ENCODE peak calls at places on chromosomes 12 and 14, in five cellular contexts. O is A549; P is stimulated activated naive CD8-positive, alpha-beta T cell treated with anti-CD3 and anti-CD28 coated beads, Interleukin-15, Interleukin-2, amounts not matched to agents 100 U/mL and 50 U/mL, for 24 hours; F is colonic mucosa; G is NCI-H748 treated with DMSO at 0.1 percent for 48 hours. W is an unnamed sample.
A peak's percentile ranks its signal among the peaks of the same experiment; 100 is the strongest.

GRCh38 chr12:47307680-47308399 is 228.1 kb upstream of the AMIGO2 start:
- DNase-seq in O (peak; percentile 49), P (peak; percentile 47), F (peak; percentile 36), G (peak; percentile 70), W (peak; percentile 61)

GRCh38 chr12:1496162-1496925 is 98.0 kb downstream of the FBXL14 start:
- DNase-seq in O (no peak), P (no peak), F (peak; percentile 66), G (no peak), W (no peak)

GRCh38 chr14:68181395-68182326 is 362.1 kb downstream of the RAD51B start:
- DNase-seq in O (no peak), P (no peak), F (no peak), G (no peak), W (no peak)

GRCh38 chr14:81565441-81566290 is 32.0 kb upstream of the SEL1L start:
- DNase-seq in O (peak; percentile 21), P (peak; percentile 11), F (no peak), G (peak; percentile 8), W (no peak)

GRCh38 chr14:29242755-29243340 is 476.3 kb downstream of the FOXG1 start:
- DNase-seq in O (no peak), P (no peak), F (no peak), G (peak; percentile 94), W (no peak)

GRCh38 chr12:66044731-66045130 is 85.8 kb downstream of the LLPH start:
- DNase-seq in O (no peak), P (no peak), F (no peak), G (no peak), W (no peak)

GRCh38 chr12:121578230-121579189 is 2.3 kb downstream of the KDM2B start:
- DNase-seq in O (no peak), P (peak; percentile 28), F (peak; percentile 40), G (no peak), W (peak; percentile 14)

GRCh38 chr12:28872654-28873268 is 276.3 kb upstream of the FAR2 start:
- DNase-seq in O (peak; percentile 48), P (peak; percentile 22), F (peak; percentile 42), G (peak; percentile 12), W (no peak)

GRCh38 chr12:120630139-120630895 is 10.1 kb upstream of the CABP1 start:
- DNase-seq in O (no peak), P (no peak), F (no peak), G (no peak), W (no peak)

GRCh38 chr14:52313903-52314481 is at the start of gene PTGER2:
- DNase-seq in O (peak; percentile 40), P (peak; percentile 88), F (peak; percentile 88), G (peak; percentile 11), W (peak; percentile 62)

GRCh38 chr12:129503802-129504201 is 400.0 kb downstream of the TMEM132D start:
- DNase-seq in O (no peak), P (no peak), F (no peak), G (no peak), W (no peak)

GRCh38 chr12:1527789-1528188 is 66.6 kb downstream of the FBXL14 start:
- DNase-seq in O (no peak), P (no peak), F (no peak), G (no peak), W (no peak)

GRCh38 chr12:13100882-13101769 is 2.3 kb downstream of the GSG1 start:
- DNase-seq in O (peak; percentile 83), P (peak; percentile 91), F (peak; percentile 92), G (peak; percentile 47), W (peak; percentile 98)

GRCh38 chr12:509494-509893 is 49.8 kb downstream of the B4GALNT3 start:
- DNase-seq in O (no peak), P (no peak), F (peak; percentile 64), G (no peak), W (no peak)

GRCh38 chr12:97308576-97309198 is 153.9 kb upstream of the RMST start:
- DNase-seq in O (peak; percentile 5), P (no peak), F (no peak), G (peak; percentile 49), W (peak; percentile 43)

GRCh38 chr12:1443421-1444141 is 150.8 kb downstream of the FBXL14 start:
- DNase-seq in O (no peak), P (no peak), F (no peak), G (no peak), W (no peak)

GRCh38 chr12:34289431-34290190 is 267.3 kb downstream of the ALG10 start:
- DNase-seq in O (no peak), P (no peak), F (no peak), G (no peak), W (no peak)

GRCh38 chr12:115763376-115763775 is 514.1 kb downstream of the MED13L start:
- DNase-seq in O (no peak), P (no peak), F (no peak), G (no peak), W (no peak)

GRCh38 chr14:63761356-63762117 is 33.7 kb upstream of the SGPP1 start:
- DNase-seq in O (no peak), P (no peak), F (no peak), G (no peak), W (no peak)

GRCh38 chr12:16272222-16272621 is 5.3 kb downstream of the SLC15A5 start:
- DNase-seq in O (no peak), P (no peak), F (no peak), G (no peak), W (no peak)

GRCh38 chr12:49577589-49578315 is 9.8 kb upstream of the MCRS1 start:
- DNase-seq in O (no peak), P (no peak), F (no peak), G (no peak), W (no peak)

GRCh38 chr14:68203871-68204270 is 384.3 kb downstream of the RAD51B start:
- DNase-seq in O (no peak), P (no peak), F (no peak), G (no peak), W (no peak)

W was measured in central memory CD4-positive, alpha-beta T cell.